ENCODE peak calls at places on chromosome 3, in four cellular contexts. J is activated CD4-positive, alpha-beta T cell treated with anti-CD3 and anti-CD28 coated beads, Interleukin-2, amount 50 U/mL, for 1 hour; N is progenitor cell of endocrine pancreas; D is RCC 7860. T is an unnamed sample.

GRCh38 chr3:155791190-155791589 is 14.9 kb downstream of the C3orf33 start:
- DNase-seq in N (no peak), D (no peak), J (no peak), T (no peak)

GRCh38 chr3:15629860-15630597 is 28.5 kb downstream of the BTD start:
- DNase-seq in N (no peak), D (peak), J (peak), T (peak)

GRCh38 chr3:191176038-191176437 is 23.0 kb upstream of the OSTN start:
- DNase-seq in N (no peak), J (no peak), D (no peak), T (no peak)

GRCh38 chr3:172159962-172160538 is 120.7 kb downstream of the FNDC3B start:
- DNase-seq in D (no peak), J (no peak), N (no peak), T (peak)

GRCh38 chr3:133747907-133748639 is 1.9 kb downstream of the TF start:
- DNase-seq in N (no peak), J (no peak), D (no peak), T (no peak)

GRCh38 chr3:49353022-49353421 is 5.1 kb downstream of the GPX1 start:
- DNase-seq in J (no peak), D (no peak), N (no peak), T (no peak)

GRCh38 chr3:159616234-159616825 is 372.3 kb upstream of the IL12A start:
- DNase-seq in J (no peak), D (peak), N (no peak), T (peak)

GRCh38 chr3:42263354-42264346 is 2.3 kb downstream of the CCK start:
- DNase-seq in N (peak), D (no peak), J (peak), T (peak)

GRCh38 chr3:188037116-188037718 is 116.7 kb upstream of the LPP start:
- DNase-seq in D (peak), J (no peak), N (no peak), T (peak)

GRCh38 chr3:112531358-112531781 is 30.4 kb downstream of the ATG3 start:
- DNase-seq in D (peak), N (no peak), J (no peak), T (peak)

GRCh38 chr3:8625991-8626390 is 18.6 kb downstream of the SSUH2 start:
- DNase-seq in N (no peak), J (no peak), D (peak), T (no peak)

GRCh38 chr3:100289339-100289738 is 28.5 kb downstream of the TBC1D23 start:
- DNase-seq in J (no peak), D (peak), N (no peak), T (peak)

T was measured in cardiac muscle cell.